ENCODE peak calls at places on chromosome 5, in ten cellular contexts. B, Z, S, P, H, F, Q, U, X and K are unnamed samples.
A peak's percentile ranks its signal among the peaks of the same experiment; 100 is the strongest.

GRCh38 chr5:77210091-77211012 is at the start of gene PDE8B:
- DNase-seq in B (no peak), Z (peak; percentile 64), S (no peak), P (peak; percentile 69), H (no peak), F (no peak), Q (peak; percentile 57), U (no peak), X (no peak), K (no peak)

GRCh38 chr5:167511276-167511675 is 780.2 kb upstream of the WWC1 start:
- DNase-seq in B (no peak), Z (no peak), S (no peak), P (no peak), H (no peak), F (no peak), Q (no peak), U (no peak), X (no peak), K (no peak)

GRCh38 chr5:37979559-37979958 is 139.7 kb upstream of the GDNF start:
- DNase-seq in B (no peak), Z (no peak), S (no peak), P (no peak), H (no peak), F (no peak), Q (no peak), U (no peak), X (no peak), K (no peak)

GRCh38 chr5:100232730-100233129 is 302.4 kb upstream of the FAM174A start:
- DNase-seq in B (no peak), Z (no peak), S (no peak), P (no peak), H (no peak), F (no peak), Q (no peak), U (no peak), X (no peak), K (no peak)

GRCh38 chr5:88190106-88190834 is 78.4 kb downstream of the TMEM161B start:
- DNase-seq in B (no peak), Z (no peak), S (no peak), P (no peak), H (peak; percentile 18), F (no peak), Q (no peak), U (no peak), X (no peak), K (no peak)

GRCh38 chr5:9207820-9208418 is 338.0 kb downstream of the SEMA5A start:
- DNase-seq in B (peak; percentile 69), Z (peak; percentile 35), S (no peak), P (no peak), H (peak; percentile 77), F (no peak), Q (peak; percentile 46), U (peak; percentile 3), X (no peak), K (peak; percentile 63)

GRCh38 chr5:75668348-75668895 is 48.8 kb downstream of the POC5 start:
- DNase-seq in B (no peak), Z (no peak), S (no peak), P (no peak), H (no peak), F (no peak), Q (no peak), U (no peak), X (no peak), K (no peak)

GRCh38 chr5:9361835-9362234 is 184.0 kb downstream of the SEMA5A start:
- DNase-seq in B (peak; percentile 46), Z (peak; percentile 72), S (peak; percentile 36), P (no peak), H (peak; percentile 85), F (peak; percentile 51), Q (peak; percentile 75), U (peak; percentile 6), X (peak; percentile 60), K (peak; percentile 85)

GRCh38 chr5:167699434-167699833 is 592.0 kb upstream of the WWC1 start:
- DNase-seq in B (peak; percentile 99), Z (no peak), S (no peak), P (no peak), H (peak; percentile 99), F (no peak), Q (no peak), U (peak; percentile 97), X (no peak), K (peak; percentile 98)

GRCh38 chr5:135218486-135218755 is 180.6 kb downstream of the MACROH2A1 start:
- DNase-seq in B (no peak), Z (no peak), S (no peak), P (no peak), H (no peak), F (no peak), Q (no peak), U (no peak), X (no peak), K (no peak)

GRCh38 chr5:153752890-153753289 is 262.4 kb downstream of the GRIA1 start:
- DNase-seq in B (no peak), Z (no peak), S (no peak), P (no peak), H (no peak), F (no peak), Q (no peak), U (no peak), X (no peak), K (no peak)

GRCh38 chr5:91521313-91521712 is 138.2 kb upstream of the ARRDC3 start:
- DNase-seq in B (no peak), Z (no peak), S (no peak), P (no peak), H (no peak), F (no peak), Q (no peak), U (no peak), X (no peak), K (no peak)

GRCh38 chr5:129696636-129697035 is 51.3 kb upstream of the MINAR2 start:
- DNase-seq in B (no peak), Z (no peak), S (no peak), P (no peak), H (no peak), F (no peak), Q (no peak), U (no peak), X (no peak), K (no peak)

GRCh38 chr5:129698661-129699060 is 49.2 kb upstream of the MINAR2 start:
- DNase-seq in B (no peak), Z (no peak), S (no peak), P (no peak), H (peak; percentile 9), F (no peak), Q (no peak), U (no peak), X (no peak), K (no peak)
- TF ChIP-seq CTCF in B (no peak), Z (no peak), S (no peak), P (no peak), H (peak; percentile 35), F (peak; percentile 37), Q (no peak), U (peak; percentile 32), X (no peak), K (no peak)

DNA sequence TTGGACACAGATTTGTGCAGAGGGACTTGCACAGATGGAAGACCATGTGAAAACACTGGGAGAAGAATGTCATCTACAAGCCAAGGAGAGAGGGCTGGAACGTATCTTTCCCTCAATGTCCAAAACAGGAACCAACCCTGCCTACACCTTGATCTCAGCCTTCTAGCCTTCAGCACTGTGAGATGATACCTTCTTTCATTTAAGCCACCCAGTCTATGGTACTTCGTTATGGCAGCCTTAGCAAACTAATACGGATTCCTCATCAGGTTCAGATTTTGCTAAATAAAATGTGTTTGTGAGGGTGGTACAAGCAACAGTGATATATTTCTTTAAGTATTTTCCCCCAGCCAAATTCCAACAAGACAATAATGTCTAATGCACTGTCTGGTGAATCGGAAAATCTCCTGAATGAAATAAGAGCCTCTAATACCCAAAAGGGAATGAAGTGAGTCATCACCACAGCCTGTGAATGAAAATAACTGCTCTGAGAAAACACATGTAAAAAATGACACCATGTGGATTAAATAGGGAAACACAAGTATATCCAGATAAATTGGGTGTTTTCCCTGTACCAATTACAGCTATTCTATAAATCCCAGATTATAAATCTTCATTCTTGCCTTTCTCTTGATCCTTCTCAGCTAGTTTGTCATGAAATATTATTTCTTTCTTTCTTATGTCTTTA is 182.8 kb upstream of the TARS1 start:
- DNase-seq in B (peak; percentile 89), Z (no peak), S (no peak), P (no peak), H (peak; percentile 88), F (no peak), Q (no peak), U (peak; percentile 3), X (no peak), K (peak; percentile 72)
- TF ChIP-seq CTCF in B (peak; percentile 28), Z (no peak), S (peak; percentile 13), P (no peak), H (peak; percentile 3), F (no peak), Q (no peak), U (no peak), X (no peak), K (peak; percentile 17)

GRCh38 chr5:172058088-172058487 is 51.6 kb upstream of the FBXW11 start:
- DNase-seq in B (no peak), Z (no peak), S (no peak), P (no peak), H (no peak), F (no peak), Q (no peak), U (no peak), X (no peak), K (no peak)

GRCh38 chr5:172064358-172064757 is 57.9 kb upstream of the FBXW11 start:
- DNase-seq in B (no peak), Z (no peak), S (no peak), P (no peak), H (no peak), F (no peak), Q (no peak), U (no peak), X (no peak), K (no peak)

GRCh38 chr5:172055421-172055820 is 49.0 kb upstream of the FBXW11 start:
- DNase-seq in B (no peak), Z (no peak), S (no peak), P (no peak), H (no peak), F (no peak), Q (no peak), U (no peak), X (no peak), K (no peak)

GRCh38 chr5:172055996-172056395 is 49.6 kb upstream of the FBXW11 start:
- DNase-seq in B (no peak), Z (no peak), S (no peak), P (no peak), H (no peak), F (no peak), Q (no peak), U (no peak), X (no peak), K (no peak)

DNA sequence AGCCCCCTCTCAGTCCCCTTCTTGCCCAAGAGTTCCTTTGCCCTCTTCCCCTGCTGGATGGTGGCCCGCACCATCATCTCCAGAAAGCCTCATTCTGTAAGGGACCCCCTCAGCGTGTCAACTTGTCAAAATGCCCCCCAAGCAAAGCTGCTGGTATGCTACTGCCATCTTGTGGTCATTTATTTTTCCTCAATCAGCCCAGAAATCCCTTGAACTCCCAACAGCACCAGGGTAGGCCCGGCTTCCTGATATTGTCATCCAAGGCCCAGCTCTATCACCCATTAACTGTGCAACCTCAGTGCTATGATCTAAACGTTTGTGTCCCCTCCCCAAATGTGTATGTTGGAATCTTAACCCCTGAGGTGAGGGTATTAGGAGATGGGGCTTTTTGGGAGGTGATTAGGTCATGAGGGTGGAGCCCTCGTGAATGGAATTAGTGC is 53.2 kb upstream of the FBXW11 start:
- DNase-seq in B (no peak), Z (no peak), S (no peak), P (no peak), H (peak; percentile 40), F (no peak), Q (no peak), U (no peak), X (no peak), K (peak; percentile 30)
- TF ChIP-seq CTCF in B (peak; percentile 55), Z (peak; percentile 50), S (peak; percentile 50), P (no peak), H (peak; percentile 79), F (peak; percentile 68), Q (no peak), U (peak; percentile 56), X (peak; percentile 40), K (peak; percentile 64)

GRCh38 chr5:57370376-57370775 is 112.2 kb downstream of the ACTBL2 start:
- DNase-seq in B (no peak), Z (no peak), S (no peak), P (no peak), H (no peak), F (no peak), Q (no peak), U (no peak), X (no peak), K (no peak)
- TF ChIP-seq CTCF in B (no peak), Z (no peak), S (no peak), P (no peak), H (no peak), F (no peak), Q (no peak), U (no peak), X (no peak), K (no peak)